ENCODE peak calls at places on chromosomes 7 and 10, in seven cellular contexts. G is CD8-positive, alpha-beta memory T cell; P is C1 segment of cervical spinal cord; R is EL; O is HT1080; M is activated CD8-positive, alpha-beta memory T cell treated with anti-CD3 and anti-CD28 coated beads for 48 hours; A is neural progenitor cell. N is an unnamed sample.
A peak's percentile ranks its signal among the peaks of the same experiment; 100 is the strongest.

GRCh38 chr10:70830185-70830584 is 14.4 kb downstream of the SGPL1 start:
- DNase-seq in G (no peak), O (no peak), R (no peak), M (no peak), A (no peak), P (no peak), N (no peak)

GRCh38 chr7:12570148-12570528 is 382 bp upstream of the SCIN start:
- DNase-seq in G (no peak), R (no peak), M (no peak), P (no peak), A (peak; percentile 34), O (no peak), N (no peak)

GRCh38 chr10:61635946-61636345 is 26.8 kb upstream of the CABCOCO1 start:
- DNase-seq in G (no peak), M (no peak), O (peak; percentile 52), R (peak; percentile 50), A (no peak), P (no peak), N (no peak)

GRCh38 chr7:45163692-45164052 is 6.1 kb downstream of the RAMP3 start:
- DNase-seq in P (no peak), M (no peak), O (no peak), A (no peak), R (no peak), G (peak; percentile 13), N (no peak)

GRCh38 chr7:47878662-47879061 is 69.6 kb downstream of the PKD1L1 start:
- DNase-seq in G (no peak), A (no peak), P (no peak), O (no peak), R (no peak), M (no peak), N (no peak)

GRCh38 chr10:103890194-103890658 is 27.8 kb downstream of the STN1 start:
- DNase-seq in R (no peak), A (no peak), P (no peak), M (no peak), G (no peak), O (peak; percentile 80), N (peak; percentile 46)

GRCh38 chr10:127925471-127926207 is 18.7 kb downstream of the PTPRE start:
- DNase-seq in O (no peak), A (peak; percentile 61), M (no peak), P (no peak), G (no peak), R (no peak), N (no peak)

GRCh38 chr7:39453743-39454355 is 112.4 kb upstream of the YAE1 start:
- DNase-seq in P (no peak), G (peak; percentile 51), A (peak; percentile 79), R (peak; percentile 63), O (peak; percentile 42), M (peak; percentile 36), N (peak; percentile 36)

GRCh38 chr7:13538669-13539068 is 450.8 kb downstream of the ETV1 start:
- DNase-seq in P (no peak), O (no peak), G (no peak), R (no peak), A (no peak), M (no peak), N (no peak)

GRCh38 chr7:50197547-50197946 is 104.5 kb upstream of the ZPBP start:
- DNase-seq in R (no peak), M (peak; percentile 48), G (no peak), P (no peak), O (peak; percentile 82), A (no peak), N (peak; percentile 86)

GRCh38 chr7:4216016-4216415 is 466.1 kb upstream of the FOXK1 start:
- DNase-seq in A (no peak), P (no peak), M (no peak), G (no peak), R (no peak), O (peak; percentile 20), N (no peak)

GRCh38 chr7:140923358-140924006 is 1.2 kb downstream of the BRAF start:
- DNase-seq in G (no peak), A (peak; percentile 35), O (no peak), P (peak; percentile 42), R (peak; percentile 20), M (no peak), N (no peak)

GRCh38 chr10:109852718-109853037 is 70.6 kb downstream of the XPNPEP1 start:
- DNase-seq in O (no peak), M (no peak), G (no peak), A (no peak), P (no peak), R (no peak), N (no peak)

GRCh38 chr10:70850097-70850496 is 34.3 kb downstream of the SGPL1 start:
- DNase-seq in M (no peak), R (peak; percentile 20), A (no peak), G (no peak), O (no peak), P (no peak), N (no peak)

GRCh38 chr7:105496501-105496900 is 25.6 kb downstream of the PUS7 start:
- DNase-seq in G (no peak), M (no peak), R (peak; percentile 65), P (no peak), O (peak; percentile 56), A (no peak), N (no peak)

GRCh38 chr7:44561962-44562621 is 11.6 kb downstream of the DDX56 start:
- DNase-seq in O (peak; percentile 60), A (no peak), P (no peak), M (no peak), R (peak; percentile 74), G (no peak), N (no peak)

GRCh38 chr7:15921576-15921975 is 235.1 kb upstream of the MEOX2 start:
- DNase-seq in A (no peak), R (peak; percentile 79), G (no peak), P (no peak), O (peak; percentile 8), M (no peak), N (no peak)